ENCODE peak calls at places on chromosomes 6 and 20, in nine cellular contexts. E is heart right ventricle; P is GM23248; I is HCT116; M is CD8-positive, alpha-beta T cell; F is heart left ventricle; V is CD4-positive, CD25-positive, alpha-beta regulatory T cell; L is OCI-LY7; X is ovary. Z is an unnamed sample.

GRCh38 chr20:49794336-49795124 is 18.1 kb upstream of the SLC9A8 start:
- DNase-seq in X (no peak), E (no peak), M (no peak), I (no peak), V (peak; percentile 46), F (no peak), P (peak; percentile 25), L (no peak), Z (no peak)

GRCh38 chr6:26440977-26441358 is 664 bp downstream of the BTN3A3 start:
- DNase-seq in I (no peak), V (no peak), F (no peak), M (no peak), X (no peak), E (no peak), P (peak; percentile 32), L (no peak), Z (no peak)

GRCh38 chr20:49935746-49936152 is 448 bp upstream of the RNF114 start:
- DNase-seq in M (no peak), E (no peak), V (no peak), L (peak; percentile 39), I (no peak), X (no peak), F (peak; percentile 46), P (no peak), Z (no peak)

GRCh38 chr6:127185410-127185809 is 66.9 kb downstream of the RSPO3 start:
- DNase-seq in V (no peak), P (no peak), L (no peak), I (no peak), X (no peak), E (no peak), F (no peak), M (no peak), Z (no peak)

GRCh38 chr6:54897462-54898189 is 51.1 kb downstream of the FAM83B start:
- DNase-seq in X (no peak), E (no peak), P (peak; percentile 4), F (no peak), I (no peak), M (no peak), L (no peak), V (no peak), Z (no peak)

GRCh38 chr6:101110814-101111213 is 229.7 kb upstream of the ASCC3 start:
- DNase-seq in E (no peak), F (no peak), M (no peak), V (no peak), P (peak; percentile 0), L (no peak), I (no peak), X (no peak), Z (no peak)

GRCh38 chr6:159952289-159953005 is 16.4 kb upstream of the IGF2R start:
- DNase-seq in F (no peak), E (no peak), L (no peak), I (no peak), M (no peak), V (no peak), X (no peak), P (no peak), Z (no peak)

GRCh38 chr6:43521836-43522235 is 4.9 kb downstream of the POLR1C start:
- DNase-seq in M (no peak), F (no peak), L (no peak), E (no peak), P (no peak), X (no peak), V (no peak), I (no peak), Z (no peak)

GRCh38 chr20:49676581-49677291 is 36.9 kb downstream of the B4GALT5 start:
- DNase-seq in E (no peak), F (no peak), M (peak; percentile 58), V (peak; percentile 92), P (peak; percentile 84), L (no peak), I (no peak), X (no peak), Z (no peak)

GRCh38 chr20:36572701-36573102 is 695 bp upstream of the TGIF2 start:
- DNase-seq in V (peak; percentile 81), E (no peak), M (no peak), X (no peak), L (no peak), F (no peak), P (peak; percentile 48), I (no peak), Z (peak; percentile 7)

GRCh38 chr20:36684747-36685146 is 38.8 kb upstream of the SLA2 start:
- DNase-seq in F (no peak), L (no peak), E (no peak), M (no peak), X (no peak), I (no peak), V (no peak), P (no peak), Z (no peak)

GRCh38 chr6:96013531-96013930 is 2.2 kb upstream of the FUT9 start:
- DNase-seq in P (no peak), F (no peak), M (no peak), X (no peak), V (no peak), I (no peak), L (no peak), E (no peak), Z (no peak)

DNA sequence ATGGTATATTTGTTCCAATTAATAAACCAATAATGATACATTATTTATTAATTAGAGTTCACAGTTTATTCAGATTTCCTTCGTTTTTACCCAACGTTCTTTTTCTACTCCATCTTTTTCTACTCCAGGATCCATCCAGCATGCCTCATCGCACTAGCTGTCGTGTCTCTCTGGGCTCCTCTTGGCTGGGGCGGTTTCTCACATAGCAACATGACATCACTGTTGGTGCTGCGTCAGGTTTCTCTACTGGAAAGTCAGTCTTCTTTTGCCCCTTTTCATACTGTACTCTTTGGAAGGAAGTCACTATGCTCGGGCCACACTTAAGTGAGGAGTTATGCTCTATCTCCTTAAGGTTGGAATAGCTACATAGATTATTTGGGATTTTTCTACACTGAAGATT is 13.7 kb upstream of the SOX12 start:
- DNase-seq in F (no peak), I (no peak), L (no peak), E (no peak), V (no peak), P (no peak), X (peak; percentile 23), M (no peak), Z (no peak)
- H3K27ac ChIP-seq in F (no peak overlapping the region), I (no peak overlapping the region), L (no peak overlapping the region), E (no peak overlapping the region), V (no peak overlapping the region), P (no peak overlapping the region), X (no peak overlapping the region), M (no peak overlapping the region), Z (no peak overlapping the region)

GRCh38 chr6:156686429-156686939 is 90.7 kb upstream of the ARID1B start:
- DNase-seq in P (peak; percentile 84), E (peak; percentile 21), I (no peak), M (no peak), X (no peak), L (peak; percentile 74), F (no peak), V (peak; percentile 66), Z (peak; percentile 48)

GRCh38 chr6:156686940-156687874 is 90.0 kb upstream of the ARID1B start:
- DNase-seq in I (peak; percentile 40), P (peak; percentile 93), M (peak; percentile 89), E (peak; percentile 90), L (peak; percentile 89), X (peak; percentile 94), F (peak; percentile 95), V (peak; percentile 80), Z (peak; percentile 92)

GRCh38 chr6:156687875-156688549 is 89.2 kb upstream of the ARID1B start:
- DNase-seq in E (no peak), F (no peak), I (peak; percentile 10), M (no peak), L (peak; percentile 32), X (no peak), V (no peak), P (peak; percentile 62), Z (peak; percentile 10)

GRCh38 chr6:156689656-156690055 is 87.5 kb upstream of the ARID1B start:
- DNase-seq in M (no peak), I (no peak), E (peak; percentile 7), V (no peak), L (peak; percentile 27), P (no peak), X (no peak), F (no peak), Z (no peak)

DNA sequence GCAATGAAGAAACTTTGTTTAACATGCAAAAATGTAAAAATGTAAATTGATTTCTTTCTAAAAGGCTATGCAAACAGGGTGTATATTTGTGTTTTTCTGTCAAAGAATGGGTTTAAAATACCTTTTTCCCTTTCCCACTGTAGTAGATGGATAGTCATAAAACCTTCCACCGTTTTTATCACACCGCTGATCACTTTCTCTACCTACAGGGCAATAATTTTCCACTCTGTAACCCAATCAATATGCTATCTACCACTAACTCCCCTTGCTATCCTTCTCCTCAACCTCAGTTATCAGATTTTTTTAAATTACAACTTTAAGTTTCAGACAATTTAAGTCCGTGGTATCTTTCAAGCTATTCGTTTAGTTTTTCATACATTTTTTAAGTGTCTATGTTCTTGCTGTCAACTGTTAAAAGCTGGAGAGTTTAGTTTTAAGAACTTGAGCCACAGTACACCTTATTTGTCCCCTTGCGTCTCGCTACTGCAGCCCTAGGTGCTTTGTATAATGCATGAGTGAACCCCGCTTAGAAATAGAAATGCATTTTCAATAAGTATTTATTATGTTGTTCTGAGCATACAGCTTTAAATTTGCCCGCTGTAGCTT is 91.3 kb upstream of the ARID1B start:
- DNase-seq in E (no peak), P (no peak), I (no peak), L (peak; percentile 57), X (no peak), F (no peak), M (no peak), V (no peak), Z (no peak)
- H3K4me3 ChIP-seq in E (peak overlapping the region; percentile 55), P (peak overlapping the region; percentile 86), I (peak overlapping the region; percentile 72), L (peak overlapping the region; percentile 73), X (peak overlapping the region; percentile 79), F (peak overlapping the region; percentile 75), M (peak overlapping the region; percentile 93), V (peak overlapping the region; percentile 85), Z (peak overlapping the region; percentile 56)

DNA sequence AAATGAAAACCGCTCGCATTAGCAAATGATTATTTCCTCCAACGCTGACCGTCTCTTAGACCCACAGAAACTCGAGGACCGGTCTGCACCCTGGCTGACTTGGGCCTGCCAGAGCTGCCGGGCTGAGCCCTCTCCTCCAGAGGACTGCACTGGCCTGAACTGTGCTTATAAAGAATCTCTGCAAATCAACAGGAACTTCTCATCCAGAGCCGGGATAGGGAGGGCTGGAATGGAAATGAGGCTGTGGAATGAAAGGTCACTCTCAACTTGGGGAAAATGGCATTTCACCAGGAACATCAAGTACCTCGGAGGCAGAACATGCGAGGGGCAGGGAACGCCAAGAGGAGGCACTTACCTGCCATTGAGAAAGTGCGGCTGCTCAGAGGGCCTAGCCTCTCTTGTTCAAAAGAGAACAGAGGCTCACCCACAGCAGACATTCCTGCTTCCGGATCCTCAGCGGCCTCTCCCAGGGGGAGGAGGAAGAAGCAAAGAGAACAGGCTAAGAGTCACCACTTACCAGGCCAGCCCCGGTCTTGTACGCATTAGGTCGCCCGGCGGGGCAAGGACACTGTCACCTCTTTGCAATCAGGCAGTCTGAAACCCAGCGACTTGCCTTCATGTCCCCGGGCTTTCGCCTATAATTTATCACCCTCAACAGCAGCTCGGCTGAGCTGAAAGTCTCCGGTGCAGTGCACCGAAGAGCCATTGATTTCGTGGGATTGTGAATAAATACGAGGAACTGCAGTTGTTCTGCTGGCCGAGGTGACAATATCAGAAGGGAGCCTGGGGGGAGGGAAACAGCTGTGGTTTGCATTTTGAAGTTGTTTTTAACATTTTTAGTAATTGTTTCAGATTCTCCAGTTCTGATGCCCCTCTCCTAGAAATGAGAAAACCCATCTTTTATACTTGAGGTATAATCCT is 37.6 kb downstream of the ZMYND8 start:
- DNase-seq in E (peak; percentile 72), M (no peak), I (no peak), F (peak; percentile 92), X (peak; percentile 88), V (peak; percentile 86), L (no peak), P (peak; percentile 87), Z (peak; percentile 77)
- H3K4me1 ChIP-seq in E (peaks cover 82% of the 10 kb centered on the region), M (peaks cover 50% of the 10 kb centered on the region), I (peaks cover 96% of the 10 kb centered on the region), F (peaks cover 13% of the 10 kb centered on the region), X (peaks cover 37% of the 10 kb centered on the region), V (peaks cover 41% of the 10 kb centered on the region), L (peaks cover 20% of the 10 kb centered on the region), P (peaks cover 63% of the 10 kb centered on the region), Z (peaks cover 45% of the 10 kb centered on the region)

GRCh38 chr6:38679668-38680067 is 23.3 kb downstream of the GLO1 start:
- DNase-seq in L (no peak), X (no peak), F (no peak), E (no peak), M (no peak), P (no peak), I (no peak), V (no peak), Z (no peak)
- H3K27ac ChIP-seq in L (no peak overlapping the region), X (no peak overlapping the region), F (no peak overlapping the region), E (no peak overlapping the region), M (no peak overlapping the region), P (no peak overlapping the region), I (no peak overlapping the region), V (no peak overlapping the region), Z (no peak overlapping the region)